ENCODE peak calls at places on chromosome 11, in seven cellular contexts. A is NK-92 treated with Interleukin-12 subunit alpha and Interleukin-12 subunit beta, amount 100 ng/mL, for 24 hours; G is NCI-H1930; R is left colon; P is left ventricle myocardium inferior; M is myocyte; E is natural killer cell. J is an unnamed sample.

GRCh38 chr11:44877908-44878459 is 72.7 kb downstream of the TP53I11 start:
- DNase-seq in A (no peak), G (peak; percentile 25), R (no peak), P (no peak), M (no peak), E (no peak), J (no peak)

GRCh38 chr11:66288138-66288865 is 641 bp downstream of the YIF1A start:
- DNase-seq in A (no peak), G (no peak), R (no peak), P (peak; percentile 46), M (peak; percentile 50), E (no peak), J (no peak)

GRCh38 chr11:60780065-60780464 is 5.1 kb upstream of the MS4A10 start:
- DNase-seq in A (no peak), G (no peak), R (no peak), P (no peak), M (no peak), E (no peak), J (no peak)

GRCh38 chr11:27161071-27161470 is 120.5 kb downstream of the BBOX1 start:
- DNase-seq in A (no peak), G (no peak), R (no peak), P (no peak), M (no peak), E (no peak), J (no peak)

GRCh38 chr11:1081601-1082311 is 7.1 kb downstream of the MUC2 start:
- DNase-seq in A (no peak), G (no peak), R (peak; percentile 11), P (no peak), M (no peak), E (peak; percentile 13), J (no peak)

GRCh38 chr11:113833151-113833550 is 42.2 kb downstream of the USP28 start:
- DNase-seq in A (no peak), G (no peak), R (no peak), P (no peak), M (no peak), E (no peak), J (no peak)

GRCh38 chr11:11618973-11619435 is 2.8 kb downstream of the GALNT18 start:
- DNase-seq in A (no peak), G (no peak), R (no peak), P (no peak), M (no peak), E (no peak), J (no peak)

GRCh38 chr11:102451041-102451692 is 1.4 kb downstream of the TMEM123 start:
- DNase-seq in A (no peak), G (no peak), R (no peak), P (no peak), M (no peak), E (no peak), J (no peak)

GRCh38 chr11:47905358-47906059 is 57.4 kb upstream of the NUP160 start:
- DNase-seq in A (no peak), G (no peak), R (no peak), P (no peak), M (peak; percentile 55), E (no peak), J (no peak)

GRCh38 chr11:56819916-56820315 is 71.4 kb upstream of the OR9G4 start:
- DNase-seq in A (no peak), G (no peak), R (no peak), P (no peak), M (no peak), E (no peak), J (peak; percentile 40)

GRCh38 chr11:12053606-12054361 is 45.4 kb upstream of the DKK3 start:
- DNase-seq in A (no peak), G (no peak), R (no peak), P (no peak), M (no peak), E (no peak), J (no peak)

GRCh38 chr11:59801981-59802638 is 8.5 kb downstream of the MRPL16 start:
- DNase-seq in A (no peak), G (no peak), R (no peak), P (no peak), M (no peak), E (no peak), J (peak; percentile 28)

GRCh38 chr11:25244126-25244525 is 747.3 kb downstream of the LUZP2 start:
- DNase-seq in A (no peak), G (no peak), R (no peak), P (no peak), M (no peak), E (no peak), J (no peak)

GRCh38 chr11:70647188-70648166 is 249.1 kb downstream of the CTTN start:
- DNase-seq in A (no peak), G (no peak), R (no peak), P (no peak), M (no peak), E (no peak), J (no peak)

GRCh38 chr11:116512841-116513240 is 259.9 kb downstream of the BUD13 start:
- DNase-seq in A (no peak), G (no peak), R (no peak), P (no peak), M (no peak), E (no peak), J (no peak)

GRCh38 chr11:77115956-77116355 is 12.1 kb upstream of the MYO7A start:
- DNase-seq in A (no peak), G (no peak), R (no peak), P (no peak), M (no peak), E (no peak), J (no peak)

GRCh38 chr11:33864479-33864878 is 27.4 kb downstream of the LMO2 start:
- DNase-seq in A (no peak), G (no peak), R (no peak), P (no peak), M (no peak), E (no peak), J (no peak)

GRCh38 chr11:27307232-27307631 is 55.8 kb downstream of the CCDC34 start:
- DNase-seq in A (no peak), G (no peak), R (no peak), P (no peak), M (no peak), E (no peak), J (no peak)

GRCh38 chr11:94794287-94795168 is 26.4 kb downstream of the AMOTL1 start:
- DNase-seq in A (no peak), G (no peak), R (no peak), P (peak; percentile 73), M (peak; percentile 95), E (no peak), J (peak; percentile 54)

GRCh38 chr11:105007463-105007862 is 15.5 kb downstream of the CASP5 start:
- DNase-seq in A (no peak), G (no peak), R (no peak), P (no peak), M (no peak), E (no peak), J (no peak)

GRCh38 chr11:122741613-122742012 is 86.1 kb downstream of the UBASH3B start:
- DNase-seq in A (no peak), G (no peak), R (peak; percentile 24), P (peak; percentile 33), M (no peak), E (no peak), J (no peak)

GRCh38 chr11:8070417-8071101 is 10.5 kb upstream of the TUB start:
- DNase-seq in A (no peak), G (no peak), R (no peak), P (no peak), M (peak; percentile 66), E (no peak), J (no peak)

GRCh38 chr11:132686827-132687370 is 845.4 kb downstream of the OPCML start:
- DNase-seq in A (no peak), G (no peak), R (no peak), P (no peak), M (peak; percentile 27), E (no peak), J (no peak)

GRCh38 chr11:29530961-29531360 is 485.9 kb downstream of the KCNA4 start:
- DNase-seq in A (no peak), G (no peak), R (no peak), P (no peak), M (no peak), E (no peak), J (no peak)

GRCh38 chr11:46003647-46004046 is 81.2 kb downstream of the LARGE2 start:
- DNase-seq in A (no peak), G (no peak), R (no peak), P (no peak), M (peak; percentile 71), E (no peak), J (no peak)

GRCh38 chr11:47551086-47551485 is 1.8 kb downstream of the CELF1 start:
- DNase-seq in A (no peak), G (no peak), R (no peak), P (no peak), M (peak; percentile 76), E (no peak), J (no peak)

GRCh38 chr11:20013346-20014066 is 146.8 kb downstream of the DBX1 start:
- DNase-seq in A (no peak), G (no peak), R (no peak), P (peak; percentile 35), M (peak; percentile 37), E (no peak), J (no peak)

GRCh38 chr11:103682318-103683184 is 353.9 kb upstream of the DDI1 start:
- DNase-seq in A (no peak), G (no peak), R (peak; percentile 27), P (peak; percentile 19), M (peak; percentile 65), E (peak; percentile 37), J (peak; percentile 60)

GRCh38 chr11:17067417-17067816 is 10.1 kb downstream of the RPS13 start:
- DNase-seq in A (no peak), G (no peak), R (no peak), P (no peak), M (no peak), E (no peak), J (no peak)

GRCh38 chr11:17972987-17973386 is 39.9 kb downstream of the SERGEF start:
- DNase-seq in A (peak; percentile 3), G (peak; percentile 22), R (peak; percentile 4), P (peak; percentile 44), M (peak; percentile 99), E (no peak), J (peak; percentile 91)

J was measured in foreskin keratinocyte.